ENCODE peak calls at places on chromosomes 16 and 17, in four cellular contexts. R is hepatocyte, H is uterus, J is psoas muscle. K is an unnamed sample.
A peak's percentile ranks its signal among the peaks of the same experiment; 100 is the strongest.

GRCh38 chr16:67339453-67339852 is 12.8 kb downstream of the LRRC36 start:
- DNase-seq in R (peak; percentile 5), H (no peak), J (no peak), K (no peak)

GRCh38 chr16:30740364-30741251 is 7.6 kb upstream of the PHKG2 start:
- DNase-seq in R (peak; percentile 87), H (peak; percentile 80), J (peak; percentile 83), K (peak; percentile 93)

GRCh38 chr17:63528183-63528582 is 5.0 kb downstream of the KCNH6 start:
- DNase-seq in R (no peak), H (no peak), J (no peak), K (no peak)

GRCh38 chr17:49955157-49955556 is 13.8 kb upstream of the DLX4 start:
- DNase-seq in R (no peak), H (no peak), J (no peak), K (no peak)

GRCh38 chr16:52581530-52581929 is 34.6 kb upstream of the TOX3 start:
- DNase-seq in R (no peak), H (no peak), J (no peak), K (no peak)

GRCh38 chr16:24132797-24133155 is 123.4 kb upstream of the CACNG3 start:
- DNase-seq in R (no peak), H (no peak), J (no peak), K (no peak)

GRCh38 chr17:55284944-55285339 is 20.2 kb downstream of the HLF start:
- DNase-seq in R (no peak), H (no peak), J (no peak), K (no peak)

GRCh38 chr16:12094537-12095265 is 118.2 kb downstream of the SNX29 start:
- DNase-seq in R (no peak), H (no peak), J (no peak), K (no peak)

GRCh38 chr16:22216191-22216831 is 10.2 kb downstream of the EEF2K start:
- DNase-seq in R (no peak), H (no peak), J (no peak), K (no peak)

GRCh38 chr16:15572329-15573001 is 70.5 kb downstream of the MARF1 start:
- DNase-seq in R (no peak), H (no peak), J (no peak), K (no peak)

GRCh38 chr16:87993901-87994300 is 42.7 kb downstream of the BANP start:
- DNase-seq in R (no peak), H (no peak), J (no peak), K (no peak)

GRCh38 chr16:50667497-50668367 is 13.4 kb downstream of the SNX20 start:
- DNase-seq in R (no peak), H (no peak), J (no peak), K (no peak)

GRCh38 chr17:50208611-50209061 is 7.2 kb upstream of the COL1A1 start:
- DNase-seq in R (peak; percentile 13), H (peak; percentile 27), J (no peak), K (no peak)

GRCh38 chr17:74542166-74542565 is 3.7 kb downstream of the CD300C start:
- DNase-seq in R (no peak), H (no peak), J (no peak), K (no peak)

GRCh38 chr17:81885869-81886548 is 5.4 kb downstream of the ALYREF start:
- DNase-seq in R (no peak), H (no peak), J (peak; percentile 81), K (no peak)

GRCh38 chr17:1438593-1439083 is 17.4 kb downstream of the CRK start:
- DNase-seq in R (no peak), H (no peak), J (no peak), K (no peak)

GRCh38 chr17:40526668-40527067 is 25.2 kb upstream of the TNS4 start:
- DNase-seq in R (no peak), H (peak; percentile 57), J (peak; percentile 65), K (no peak)

GRCh38 chr17:37848690-37849616 is 75.3 kb upstream of the TBC1D3K start:
- DNase-seq in R (peak; percentile 42), H (no peak), J (no peak), K (no peak)

GRCh38 chr16:70747703-70748631 is 53.0 kb downstream of the VAC14 start:
- DNase-seq in R (peak; percentile 43), H (no peak), J (peak; percentile 44), K (no peak)

GRCh38 chr16:50428116-50428515 is 59.3 kb upstream of the BRD7 start:
- DNase-seq in R (no peak), H (no peak), J (no peak), K (no peak)

GRCh38 chr16:56625140-56625942 is at the start of gene MT1E:
- DNase-seq in R (peak; percentile 82), H (peak; percentile 63), J (peak; percentile 83), K (peak; percentile 90)

GRCh38 chr17:11245187-11245586 is 4.2 kb downstream of the SHISA6 start:
- DNase-seq in R (no peak), H (no peak), J (no peak), K (no peak)

GRCh38 chr17:11241611-11242226 is 706 bp downstream of the SHISA6 start:
- DNase-seq in R (peak; percentile 18), H (no peak), J (peak; percentile 20), K (peak; percentile 11)

GRCh38 chr17:11240841-11241610 is at the start of gene SHISA6:
- DNase-seq in R (peak; percentile 46), H (no peak), J (peak; percentile 19), K (no peak)

GRCh38 chr17:11245792-11246191 is 4.8 kb downstream of the SHISA6 start:
- DNase-seq in R (no peak), H (no peak), J (no peak), K (no peak)

DNA sequence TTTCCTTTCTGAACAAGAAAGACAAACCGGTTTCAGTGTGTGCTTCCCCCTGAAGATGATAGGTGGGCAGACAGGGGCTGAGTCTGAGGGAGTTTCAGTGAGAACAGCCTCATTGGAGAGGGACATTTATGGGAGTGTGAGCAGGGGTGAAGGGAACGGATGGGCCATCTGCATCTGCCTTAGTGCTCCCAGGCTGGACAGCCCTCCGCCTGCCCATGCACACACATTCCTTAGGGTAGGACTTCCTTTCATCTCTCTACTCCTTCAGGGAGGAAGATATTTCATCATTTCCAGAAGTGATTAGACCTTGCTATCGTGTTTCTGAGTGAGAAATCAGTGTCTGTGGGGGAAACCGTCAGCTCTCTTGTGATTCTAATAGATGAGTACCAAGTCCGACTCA is 3.8 kb downstream of the SHISA6 start:
- DNase-seq in R (no peak), H (no peak), J (no peak), K (no peak)
- H3K9me3 ChIP-seq in R (no peaks in the 10 kb centered on the region), H (no peaks in the 10 kb centered on the region), J (no peaks in the 10 kb centered on the region), K (no peaks in the 10 kb centered on the region)

DNA sequence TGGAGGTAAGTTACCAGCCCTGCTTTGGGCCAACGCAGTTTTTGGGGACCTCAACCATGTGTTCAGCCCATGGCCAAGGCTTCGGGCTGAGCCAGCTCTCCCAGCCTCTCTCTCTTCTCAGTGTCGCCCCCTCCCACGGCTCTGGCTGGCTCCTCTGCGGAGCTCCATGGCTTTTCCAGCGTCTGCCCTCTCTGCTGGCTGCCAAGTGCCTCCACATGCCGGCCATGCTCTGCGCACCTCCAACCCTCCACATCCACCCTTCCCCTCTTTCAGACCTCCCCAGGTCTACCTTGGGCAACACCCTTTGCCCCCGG is 23.2 kb downstream of the COTL1 start:
- DNase-seq in R (no peak), H (no peak), J (no peak), K (no peak)
- TF ChIP-seq CTCF in R (no peak), H (no peak), J (no peak), K (no peak)

DNA sequence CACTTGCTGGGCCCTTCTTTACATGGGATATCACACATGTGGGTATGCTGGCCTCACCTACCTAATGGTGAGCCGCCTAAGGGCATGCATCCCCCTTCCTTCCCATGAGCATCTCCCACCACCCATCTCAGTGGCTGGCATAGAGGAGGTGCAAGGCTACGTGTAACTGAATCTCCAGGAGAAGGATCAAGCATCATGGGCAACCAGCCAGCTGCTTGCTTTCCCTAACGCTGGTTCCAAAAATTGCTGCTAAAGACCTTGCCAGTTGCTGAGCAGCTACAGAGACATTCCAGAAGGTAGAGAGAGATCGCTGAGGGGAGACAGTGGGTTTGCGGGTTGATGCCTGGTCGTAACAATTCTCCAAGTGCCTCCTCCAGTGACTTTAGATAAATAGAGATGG is 378.5 kb upstream of the CDH5 start:
- DNase-seq in R (no peak), H (peak; percentile 33), J (no peak), K (no peak)
- H3K9me3 ChIP-seq in R (no peaks in the 10 kb centered on the region), H (no peaks in the 10 kb centered on the region), J (no peaks in the 10 kb centered on the region), K (no peaks in the 10 kb centered on the region)

DNA sequence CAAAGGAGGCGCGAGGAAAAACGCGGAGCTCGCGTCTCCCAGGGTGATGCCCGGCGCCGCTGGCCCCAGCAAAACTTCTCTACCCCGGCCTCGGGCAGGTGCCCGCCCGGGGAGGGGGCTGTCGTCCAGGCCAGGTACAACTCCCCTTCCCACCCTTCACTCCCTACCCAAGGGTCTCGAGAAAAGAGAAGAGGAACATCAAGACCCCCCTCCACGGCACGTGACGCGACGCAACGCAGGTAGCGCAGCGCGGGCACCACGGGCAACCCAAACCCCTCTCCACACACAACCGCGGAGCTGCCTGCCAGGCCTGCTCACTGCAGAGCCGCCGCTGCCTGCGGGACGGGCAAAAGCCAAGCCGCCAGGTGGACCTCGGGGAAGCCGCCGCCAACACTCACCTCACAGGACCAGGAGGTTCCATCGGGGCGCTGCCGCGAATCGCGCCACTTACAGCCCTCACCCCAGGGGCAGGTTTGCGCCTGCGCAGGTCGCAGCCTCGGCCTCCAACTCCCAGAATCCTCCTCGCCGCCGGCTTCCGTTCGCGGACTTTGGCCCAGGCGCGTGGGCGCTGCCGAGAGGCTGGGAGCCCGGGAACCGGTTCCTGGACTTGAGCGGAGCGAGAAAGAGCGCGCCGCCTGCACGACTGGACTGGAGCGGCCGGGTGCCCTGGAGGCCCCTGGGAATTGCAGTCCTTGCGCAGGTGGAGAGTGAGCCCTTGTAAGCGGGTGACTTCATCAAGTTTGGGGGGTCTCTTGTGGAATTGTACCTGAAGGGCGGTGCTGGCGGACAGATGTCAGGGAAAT is at the start of gene ZNF232:
- DNase-seq in R (peak; percentile 98), H (peak; percentile 94), J (peak; percentile 95), K (peak; percentile 97)
- TF ChIP-seq CTCF in R (no peak), H (no peak), J (no peak), K (no peak)

GRCh38 chr17:45046536-45047125 is 4.8 kb downstream of the DCAKD start:
- DNase-seq in R (no peak), H (no peak), J (no peak), K (no peak)

GRCh38 chr17:45040459-45040858 is 11.0 kb downstream of the DCAKD start:
- DNase-seq in R (no peak), H (no peak), J (no peak), K (no peak)

GRCh38 chr17:45043813-45044540 is 7.5 kb downstream of the DCAKD start:
- DNase-seq in R (no peak), H (no peak), J (no peak), K (no peak)

GRCh38 chr17:45042346-45043120 is 8.9 kb downstream of the DCAKD start:
- DNase-seq in R (no peak), H (no peak), J (no peak), K (no peak)

GRCh38 chr17:45043268-45043681 is 8.2 kb downstream of the DCAKD start:
- DNase-seq in R (no peak), H (no peak), J (no peak), K (no peak)
- H3K9me3 ChIP-seq in R (no peaks in the 10 kb centered on the region), H (no peaks in the 10 kb centered on the region), J (no peaks in the 10 kb centered on the region), K (no peaks in the 10 kb centered on the region)

DNA sequence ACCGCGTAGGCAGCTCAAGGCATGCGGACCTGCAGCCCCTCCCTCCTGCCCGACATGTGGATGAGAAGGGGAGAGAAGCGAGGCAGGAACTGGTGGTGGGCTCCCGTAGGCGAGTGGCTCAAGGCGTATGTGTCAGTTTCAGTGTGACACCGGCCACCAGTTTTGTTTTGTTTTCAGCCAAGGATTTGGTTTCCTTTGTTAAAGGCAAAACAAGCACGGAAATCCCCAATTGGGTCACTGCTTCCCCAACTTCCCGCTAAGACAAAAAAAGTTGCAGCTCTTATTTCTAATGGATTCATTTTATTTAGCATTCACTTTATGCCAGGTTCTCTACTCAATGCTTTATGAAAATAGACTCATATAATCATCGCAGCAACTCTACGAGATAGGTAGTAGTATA is 110.5 kb downstream of the GP2 start:
- DNase-seq in R (no peak), H (no peak), J (no peak), K (no peak)
- TF ChIP-seq CTCF in R (no peak), H (no peak), J (no peak), K (no peak)

K was measured in mucosa of descending colon.